ENCODE peak calls at places on chromosomes 4 and X, in seven cellular contexts. D, K, Z, L, C, F and P are unnamed samples.

GRCh38 chr4:159401791-159402380 is 299.0 kb downstream of the RAPGEF2 start:
- DNase-seq in Z (no peak), C (no peak), K (peak; percentile 85), D (peak; percentile 21), F (peak; percentile 98), L (no peak), P (peak; percentile 52)

GRCh38 chr4:183504930-183505555 is at the start of gene ING2:
- DNase-seq in C (no peak), D (no peak), L (no peak), K (no peak), F (no peak), Z (no peak), P (no peak)

GRCh38 chrX:92231391-92231790 is 452.2 kb downstream of the PCDH11X start:
- DNase-seq in D (no peak), Z (no peak), L (no peak), F (no peak), C (no peak), K (no peak), P (no peak)

GRCh38 chr4:187602339-187603092 is 393.1 kb upstream of the ZFP42 start:
- DNase-seq in F (peak; percentile 43), C (no peak), L (no peak), K (peak; percentile 60), Z (no peak), D (no peak), P (peak; percentile 16)

GRCh38 chr4:27276322-27277073 is 415.9 kb downstream of the STIM2 start:
- DNase-seq in D (no peak), Z (no peak), K (no peak), L (no peak), F (no peak), C (no peak), P (no peak)

GRCh38 chrX:2664497-2664896 is 26.6 kb upstream of the CD99 start:
- DNase-seq in L (peak; percentile 18), F (peak; percentile 87), Z (no peak), K (peak; percentile 86), C (peak; percentile 60), D (no peak), P (no peak)

GRCh38 chr4:55633903-55634302 is 2.2 kb downstream of the NMU start:
- DNase-seq in F (no peak), K (no peak), L (no peak), C (no peak), Z (no peak), D (no peak), P (no peak)

GRCh38 chr4:157996061-157996460 is 176.8 kb downstream of the GASK1B start:
- DNase-seq in K (no peak), L (no peak), F (no peak), C (no peak), D (no peak), Z (no peak), P (no peak)

GRCh38 chr4:26298198-26298950 is 22.4 kb upstream of the RBPJ start:
- DNase-seq in Z (no peak), C (no peak), L (no peak), K (peak; percentile 71), F (peak; percentile 83), D (peak; percentile 46), P (peak; percentile 83)

GRCh38 chr4:88720749-88721428 is 23.3 kb upstream of the NAP1L5 start:
- DNase-seq in Z (no peak), D (peak; percentile 86), F (no peak), C (no peak), K (no peak), L (no peak), P (no peak)

GRCh38 chrX:39416547-39417262 is 615.4 kb downstream of the MID1IP1 start:
- DNase-seq in L (no peak), K (no peak), Z (peak; percentile 24), F (no peak), D (no peak), C (no peak), P (no peak)

GRCh38 chr4:81255524-81255923 is 40.5 kb upstream of the PRKG2 start:
- DNase-seq in K (peak; percentile 59), L (no peak), D (peak; percentile 64), Z (no peak), F (peak; percentile 93), C (no peak), P (peak; percentile 24)

GRCh38 chrX:18160369-18160768 is 60.3 kb downstream of the BEND2 start:
- DNase-seq in L (no peak), C (no peak), K (no peak), Z (no peak), F (no peak), D (no peak), P (no peak)

GRCh38 chrX:1316527-1316926 is 20.1 kb upstream of the IL3RA start:
- DNase-seq in D (no peak), Z (no peak), L (no peak), K (no peak), F (no peak), C (peak; percentile 81), P (no peak)

GRCh38 chr4:4350909-4351308 is 36.0 kb upstream of the NSG1 start:
- DNase-seq in C (no peak), K (no peak), Z (no peak), D (no peak), F (no peak), L (no peak), P (no peak)

GRCh38 chrX:24153175-24153795 is 3.8 kb downstream of the ZFX start:
- DNase-seq in D (no peak), Z (peak; percentile 47), K (no peak), L (no peak), F (no peak), C (no peak), P (no peak)

GRCh38 chr4:145218251-145218650 is 37.9 kb upstream of the OTUD4 start:
- DNase-seq in D (no peak), Z (peak; percentile 51), L (no peak), K (peak; percentile 24), F (no peak), C (no peak), P (no peak)

GRCh38 chr4:149781150-149781549 is 34.5 kb downstream of the IQCM start:
- DNase-seq in D (no peak), C (no peak), L (no peak), Z (no peak), K (peak; percentile 73), F (peak; percentile 80), P (peak; percentile 5)

GRCh38 chr4:27350161-27350560 is 489.5 kb downstream of the STIM2 start:
- DNase-seq in D (no peak), F (no peak), C (no peak), K (peak; percentile 16), L (no peak), Z (no peak), P (no peak)

DNA sequence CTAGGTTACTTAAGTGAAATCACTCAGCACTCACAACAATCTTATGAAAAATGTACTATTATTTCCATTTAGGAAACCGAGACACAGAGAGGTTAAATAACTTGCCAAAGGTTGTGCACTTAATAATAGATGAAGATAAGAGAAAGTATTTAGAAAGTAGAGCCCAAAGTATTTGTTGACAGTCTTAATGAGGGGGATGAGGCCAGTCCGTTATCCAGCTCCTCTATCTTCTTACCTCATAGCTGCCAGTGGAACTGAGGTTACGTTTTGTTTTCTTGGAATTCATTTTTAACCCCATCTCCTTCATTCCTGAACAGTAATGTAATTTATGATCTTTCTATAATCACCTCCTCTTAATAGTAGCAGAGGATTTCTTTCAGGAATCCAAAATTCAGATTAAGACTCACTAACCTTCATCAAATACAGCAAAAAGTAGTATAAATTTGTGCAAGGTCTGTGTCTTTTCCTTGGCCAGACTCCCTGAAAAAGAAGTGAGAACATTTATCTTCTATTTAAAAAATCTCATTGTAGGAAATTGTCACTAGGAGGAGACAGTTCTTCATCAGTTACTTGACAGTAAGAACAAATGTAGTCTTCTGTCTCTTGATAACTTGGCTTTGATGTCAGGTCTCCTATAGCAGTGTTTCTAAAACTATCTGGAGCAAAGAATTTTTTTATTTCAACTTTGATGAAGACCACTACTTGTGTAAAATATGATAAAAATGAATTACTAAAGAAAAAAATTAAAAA is 35.5 kb downstream of the F8 start:
- DNase-seq in F (no peak), D (no peak), Z (peak; percentile 1), L (no peak), K (peak; percentile 48), C (no peak), P (no peak)
- TF ChIP-seq CTCF in F (no peak), D (no peak), Z (peak; percentile 24), L (no peak), K (peak; percentile 15), C (no peak), P (no peak)

DNA sequence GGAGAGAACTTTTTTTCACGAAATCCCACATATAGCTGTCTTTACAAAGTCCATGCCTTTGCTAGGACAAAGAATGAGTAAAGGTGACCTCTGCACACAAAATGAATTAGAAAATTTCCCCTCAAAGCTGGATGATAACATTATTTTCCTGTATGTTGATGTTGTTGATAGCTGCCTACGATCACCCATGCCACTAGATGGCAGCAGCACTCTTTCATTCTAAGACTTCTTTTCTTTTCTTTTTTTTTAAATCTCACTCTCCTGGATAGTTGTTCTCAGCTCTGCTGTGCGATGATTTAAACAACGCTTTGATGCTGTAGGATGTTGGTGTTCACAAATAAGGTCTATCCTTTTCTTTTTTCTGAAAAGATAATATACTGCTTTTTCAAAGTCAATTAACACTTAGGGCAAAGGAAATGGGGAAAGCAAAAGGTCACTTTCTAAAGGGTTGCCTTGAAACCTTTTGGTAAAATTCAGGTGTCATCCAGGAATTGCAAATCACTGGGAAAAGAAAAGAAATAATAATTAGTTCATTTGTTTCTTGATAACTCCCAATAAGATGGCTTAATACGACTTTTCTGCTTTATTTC is 266.8 kb downstream of the C4orf33 start:
- DNase-seq in Z (peak; percentile 69), L (peak; percentile 45), D (peak; percentile 38), K (peak; percentile 85), F (peak; percentile 60), C (no peak), P (peak; percentile 80)
- H3K4me3 ChIP-seq in Z (no peak overlapping the region), L (no peak overlapping the region), D (no peak overlapping the region), K (no peak overlapping the region), F (no peak overlapping the region), C (no peak overlapping the region), P (no peak overlapping the region)

DNA sequence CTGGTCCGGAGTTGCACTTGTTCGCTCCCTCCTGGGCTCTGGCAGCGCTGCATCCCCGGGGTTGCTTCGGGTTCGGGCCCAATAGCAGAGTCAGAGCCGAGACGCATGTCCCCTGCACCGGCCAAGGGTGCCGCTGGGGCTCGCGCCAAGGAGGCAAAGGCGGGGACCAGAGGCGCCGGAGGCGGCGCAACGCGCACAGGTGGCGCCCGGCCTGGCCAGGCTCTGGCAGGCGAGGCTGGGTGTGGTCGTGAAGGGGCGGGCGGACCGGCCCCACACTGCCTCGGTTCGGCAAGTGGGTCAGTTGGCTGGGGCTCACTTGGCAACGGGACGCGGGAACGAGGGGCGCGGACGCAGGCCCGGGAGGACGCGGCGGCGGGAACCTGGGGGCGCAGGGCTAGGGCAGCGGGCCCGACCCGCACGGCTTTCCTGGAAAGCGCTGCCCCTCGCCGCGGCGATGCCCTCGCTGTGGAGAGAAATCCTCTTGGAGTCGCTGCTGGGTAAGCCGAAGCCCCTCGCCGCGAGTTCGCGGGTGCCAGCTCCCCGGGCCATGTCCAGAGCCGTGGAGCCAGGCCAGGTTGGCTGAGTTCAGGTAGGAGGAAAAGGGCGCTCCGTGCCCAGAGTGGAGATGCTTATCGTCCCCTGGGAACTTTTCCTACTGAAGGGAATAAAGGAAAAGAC is at the start of gene CWH43:
- DNase-seq in C (no peak), D (no peak), K (no peak), L (no peak), Z (no peak), F (no peak), P (no peak)
- TF ChIP-seq CTCF in C (no peak), D (no peak), K (no peak), L (no peak), Z (no peak), F (no peak), P (no peak)

DNA sequence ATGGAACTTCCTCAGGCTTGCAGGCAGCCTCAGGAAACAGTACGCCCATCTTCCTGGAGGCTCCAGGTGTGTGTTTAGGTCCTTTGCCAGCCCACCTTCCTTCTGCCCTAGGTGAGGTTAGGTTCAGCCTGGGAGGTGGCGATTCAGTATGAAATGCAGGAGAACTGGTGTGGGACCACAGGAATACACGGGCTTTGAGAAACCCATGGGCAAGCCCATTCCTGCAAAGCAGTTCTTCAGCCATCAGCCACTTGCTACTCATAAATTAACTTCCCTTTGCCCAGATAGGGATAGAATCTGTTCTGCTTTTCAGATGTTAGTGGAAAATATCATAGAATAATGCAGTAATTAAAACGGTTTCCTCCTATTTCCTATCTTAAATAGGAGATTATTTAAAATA is 32.2 kb downstream of the TBC1D14 start:
- DNase-seq in L (no peak), D (no peak), K (no peak), C (no peak), F (no peak), Z (peak; percentile 51), P (no peak)
- H3K4me3 ChIP-seq in L (no peak overlapping the region), D (no peak overlapping the region), K (peak overlapping the region; percentile 1), C (no peak overlapping the region), F (no peak overlapping the region), Z (peak overlapping the region; percentile 16), P (no peak overlapping the region)